ENCODE peak calls at places on chromosomes 4 and X, in six cellular contexts. Z is activated CD8-positive, alpha-beta memory T cell treated with anti-CD3 and anti-CD28 coated beads for 48 hours; P is iPS DF 6.9; S is upper lobe of right lung; H is T-cell; N is astrocyte of the hippocampus. V is an unnamed sample.

GRCh38 chrX:23616361-23616760 is 50.9 kb upstream of the PRDX4 start:
- DNase-seq in Z (no peak), H (no peak), N (peak; percentile 51), S (no peak), P (no peak), V (peak; percentile 64)

GRCh38 chr4:138405439-138405838 is 163.3 kb upstream of the SLC7A11 start:
- DNase-seq in H (no peak), N (no peak), P (no peak), S (no peak), Z (no peak), V (peak; percentile 17)

GRCh38 chr4:110073045-110073845 is 125.2 kb downstream of the ELOVL6 start:
- DNase-seq in S (no peak), N (peak; percentile 43), P (no peak), Z (no peak), H (no peak), V (no peak)

GRCh38 chrX:41655631-41656030 is 33.1 kb upstream of the GPR34 start:
- DNase-seq in Z (no peak), H (no peak), P (no peak), N (peak; percentile 21), S (no peak), V (no peak)

GRCh38 chr4:113761682-113762060 is at the start of gene CAMK2D:
- DNase-seq in H (peak; percentile 83), S (peak; percentile 93), Z (peak; percentile 57), P (no peak), N (peak; percentile 95), V (peak; percentile 95)

GRCh38 chr4:147580396-147580795 is 36.8 kb upstream of the TMEM184C start:
- DNase-seq in P (no peak), N (no peak), S (no peak), H (no peak), Z (no peak), V (no peak)

GRCh38 chr4:186701273-186701672 is 22.4 kb downstream of the FAT1 start:
- DNase-seq in P (no peak), S (no peak), N (peak; percentile 86), Z (no peak), H (no peak), V (no peak)

GRCh38 chrX:48835524-48836329 is at the start of gene PCSK1N:
- DNase-seq in Z (no peak), P (no peak), H (peak; percentile 35), S (no peak), N (peak; percentile 33), V (peak; percentile 62)

GRCh38 chr4:152258804-152259708 is 276.8 kb downstream of the FBXW7 start:
- DNase-seq in Z (no peak), S (no peak), H (no peak), P (no peak), N (peak; percentile 81), V (peak; percentile 23)

GRCh38 chr4:122764071-122764807 is 31.7 kb downstream of the BBS12 start:
- DNase-seq in N (peak; percentile 20), P (no peak), S (no peak), Z (no peak), H (no peak), V (no peak)

GRCh38 chrX:12702509-12703091 is 88.6 kb upstream of the PRPS2 start:
- DNase-seq in S (no peak), N (peak; percentile 11), H (no peak), Z (no peak), P (peak; percentile 4), V (no peak)

GRCh38 chr4:27184508-27185155 is 324.0 kb downstream of the STIM2 start:
- DNase-seq in N (no peak), S (no peak), Z (no peak), P (no peak), H (no peak), V (no peak)

GRCh38 chrX:132602701-132603100 is 113.9 kb upstream of the MBNL3 start:
- DNase-seq in H (no peak), N (no peak), S (no peak), Z (no peak), P (no peak), V (no peak)

GRCh38 chr4:40349561-40350198 is 14.5 kb downstream of the CHRNA9 start:
- DNase-seq in S (no peak), N (peak; percentile 40), H (no peak), Z (no peak), P (no peak), V (peak; percentile 27)

GRCh38 chr4:51885371-51885770 is 42.4 kb downstream of the DCUN1D4 start:
- DNase-seq in N (peak; percentile 38), H (no peak), Z (no peak), P (peak; percentile 31), S (no peak), V (peak; percentile 46)

GRCh38 chr4:94641702-94642560 is 115.8 kb upstream of the BMPR1B start:
- DNase-seq in Z (no peak), S (no peak), H (no peak), N (peak; percentile 47), P (no peak), V (no peak)

GRCh38 chrX:130523460-130524394 is 121.9 kb downstream of the RBMX2 start:
- DNase-seq in S (no peak), N (peak; percentile 35), H (no peak), Z (no peak), P (no peak), V (no peak)

GRCh38 chr4:34183916-34184315 is 2060.4 kb downstream of the ARAP2 start:
- DNase-seq in N (no peak), Z (no peak), P (no peak), H (no peak), S (no peak), V (no peak)

GRCh38 chr4:151117371-151117962 is 18.0 kb downstream of the RPS3A start:
- DNase-seq in Z (no peak), N (peak; percentile 78), P (peak; percentile 52), H (peak; percentile 23), S (no peak), V (peak; percentile 82)

GRCh38 chr4:121096629-121097028 is 24.3 kb upstream of the NDNF start:
- DNase-seq in P (no peak), N (peak; percentile 31), H (no peak), S (no peak), Z (no peak), V (peak; percentile 26)

V was measured in hepatocyte.